ENCODE peak calls at places on chromosomes 1 and 21, in six cellular contexts. Q is tibial artery, T is heart right ventricle, M is right cardiac atrium, I is heart left ventricle, X is right atrium auricular region. L is an unnamed sample.

GRCh38 chr1:109493227-109493626 is 667 bp upstream of the CYB561D1 start:
- DNase-seq in I (no peak), Q (no peak), X (no peak), T (no peak), M (no peak), L (no peak)

GRCh38 chr1:15573477-15573876 is 11.4 kb downstream of the AGMAT start:
- DNase-seq in X (no peak), Q (no peak), I (no peak), T (no peak), M (no peak), L (no peak)

GRCh38 chr1:75134939-75135828 is 996 bp downstream of the LHX8 start:
- DNase-seq in X (no peak), M (no peak), T (no peak), I (no peak), Q (no peak), L (no peak)

GRCh38 chr1:50861742-50862141 is 98.3 kb downstream of the FAF1 start:
- DNase-seq in I (no peak), X (no peak), M (no peak), T (no peak), Q (no peak), L (no peak)

GRCh38 chr1:222829868-222830267 is 15.0 kb downstream of the DISP1 start:
- DNase-seq in Q (no peak), M (no peak), I (no peak), T (no peak), X (no peak), L (no peak)

GRCh38 chr21:25283720-25284119 is 323.6 kb downstream of the MRPL39 start:
- DNase-seq in T (no peak), Q (no peak), I (no peak), M (no peak), X (no peak), L (no peak)

GRCh38 chr1:212225416-212225815 is 59.8 kb upstream of the PPP2R5A start:
- DNase-seq in I (no peak), Q (no peak), T (no peak), X (no peak), M (no peak), L (no peak)

GRCh38 chr1:46466477-46467182 is 23.0 kb upstream of the DMBX1 start:
- DNase-seq in T (peak; percentile 39), I (peak; percentile 49), Q (no peak), M (peak; percentile 34), X (no peak), L (no peak)

GRCh38 chr1:225468270-225469020 is 40.6 kb upstream of the LBR start:
- DNase-seq in Q (peak; percentile 51), X (no peak), M (no peak), I (no peak), T (no peak), L (no peak)

GRCh38 chr1:64754166-64754565 is 9.3 kb downstream of the RAVER2 start:
- DNase-seq in M (no peak), I (no peak), Q (no peak), T (no peak), X (no peak), L (no peak)

GRCh38 chr1:143652187-143652586 is 319.6 kb downstream of the FAM72C start:
- DNase-seq in Q (no peak), I (no peak), T (no peak), M (no peak), X (no peak), L (no peak)

GRCh38 chr1:143652744-143653143 is 319.0 kb downstream of the FAM72C start:
- DNase-seq in I (no peak), Q (no peak), X (no peak), M (no peak), T (no peak), L (no peak)

GRCh38 chr1:143651350-143651992 is 320.3 kb downstream of the FAM72C start:
- DNase-seq in Q (no peak), I (no peak), M (no peak), X (no peak), T (no peak), L (no peak)

GRCh38 chr1:143653403-143653802 is 318.4 kb downstream of the FAM72C start:
- DNase-seq in I (no peak), T (no peak), X (no peak), Q (no peak), M (no peak), L (no peak)
- H3K27ac ChIP-seq in I (no peak overlapping the region), T (no peak overlapping the region), X (no peak overlapping the region), Q (no peak overlapping the region), M (no peak overlapping the region), L (no peak overlapping the region)

GRCh38 chr1:199452627-199453026 is 574.9 kb upstream of the NR5A2 start:
- DNase-seq in M (no peak), I (no peak), Q (no peak), T (no peak), X (no peak), L (no peak)
- H3K27ac ChIP-seq in M (no peak overlapping the region), I (no peak overlapping the region), Q (no peak overlapping the region), T (no peak overlapping the region), X (no peak overlapping the region), L (no peak overlapping the region)

GRCh38 chr1:236844499-236845271 is 49.6 kb downstream of the MTR start:
- DNase-seq in T (no peak), I (no peak), M (no peak), Q (no peak), X (no peak), L (no peak)
- H3K27ac ChIP-seq in T (peak overlapping the region; percentile 72), I (peak overlapping the region; percentile 66), M (peak overlapping the region; percentile 80), Q (peak overlapping the region; percentile 64), X (peak overlapping the region; percentile 41), L (no peak overlapping the region)

GRCh38 chr1:172105230-172105629 is 263.9 kb downstream of the DNM3 start:
- DNase-seq in Q (no peak), X (no peak), T (no peak), I (no peak), M (no peak), L (no peak)

GRCh38 chr1:172109357-172109756 is 268.1 kb downstream of the DNM3 start:
- DNase-seq in I (no peak), T (no peak), Q (no peak), M (no peak), X (no peak), L (no peak)

GRCh38 chr1:172107261-172107820 is 266.0 kb downstream of the DNM3 start:
- DNase-seq in I (no peak), M (no peak), X (no peak), T (no peak), Q (no peak), L (no peak)

GRCh38 chr1:172112573-172112972 is 271.3 kb downstream of the DNM3 start:
- DNase-seq in T (no peak), I (no peak), X (no peak), M (no peak), Q (no peak), L (no peak)

DNA sequence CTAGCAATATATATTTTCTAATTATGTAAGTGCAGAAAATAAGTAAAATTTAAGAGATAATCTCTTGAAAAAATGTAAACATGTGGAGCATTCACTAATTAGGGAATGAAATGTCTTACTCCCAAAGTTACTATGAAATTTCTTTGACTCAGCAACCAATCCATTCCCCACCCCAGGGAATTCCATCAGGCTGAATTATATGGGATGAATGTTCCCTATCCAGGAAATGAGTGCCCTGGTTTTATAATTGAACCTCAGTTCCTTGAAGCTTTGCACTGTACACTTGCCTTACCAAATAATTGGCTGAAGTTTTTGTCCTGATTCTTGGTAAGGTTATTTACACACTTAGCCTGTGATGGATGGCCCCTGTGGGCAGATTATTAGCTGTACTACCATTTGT is 267.2 kb downstream of the DNM3 start:
- DNase-seq in I (no peak), T (no peak), M (no peak), Q (no peak), X (no peak), L (no peak)
- H3K27ac ChIP-seq in I (no peak overlapping the region), T (no peak overlapping the region), M (no peak overlapping the region), Q (no peak overlapping the region), X (no peak overlapping the region), L (no peak overlapping the region)

GRCh38 chr1:8096105-8097011 is 70.2 kb upstream of the ERRFI1 start:
- DNase-seq in X (no peak), Q (no peak), I (no peak), T (no peak), M (no peak), L (no peak)

GRCh38 chr1:8094481-8095241 is 68.6 kb upstream of the ERRFI1 start:
- DNase-seq in M (no peak), T (no peak), I (no peak), Q (no peak), X (no peak), L (no peak)

GRCh38 chr1:8095584-8095983 is 69.5 kb upstream of the ERRFI1 start:
- DNase-seq in T (no peak), M (no peak), I (no peak), X (no peak), Q (no peak), L (no peak)

GRCh38 chr1:8097908-8098307 is 71.8 kb upstream of the ERRFI1 start:
- DNase-seq in M (no peak), Q (no peak), T (no peak), I (no peak), X (no peak), L (no peak)

DNA sequence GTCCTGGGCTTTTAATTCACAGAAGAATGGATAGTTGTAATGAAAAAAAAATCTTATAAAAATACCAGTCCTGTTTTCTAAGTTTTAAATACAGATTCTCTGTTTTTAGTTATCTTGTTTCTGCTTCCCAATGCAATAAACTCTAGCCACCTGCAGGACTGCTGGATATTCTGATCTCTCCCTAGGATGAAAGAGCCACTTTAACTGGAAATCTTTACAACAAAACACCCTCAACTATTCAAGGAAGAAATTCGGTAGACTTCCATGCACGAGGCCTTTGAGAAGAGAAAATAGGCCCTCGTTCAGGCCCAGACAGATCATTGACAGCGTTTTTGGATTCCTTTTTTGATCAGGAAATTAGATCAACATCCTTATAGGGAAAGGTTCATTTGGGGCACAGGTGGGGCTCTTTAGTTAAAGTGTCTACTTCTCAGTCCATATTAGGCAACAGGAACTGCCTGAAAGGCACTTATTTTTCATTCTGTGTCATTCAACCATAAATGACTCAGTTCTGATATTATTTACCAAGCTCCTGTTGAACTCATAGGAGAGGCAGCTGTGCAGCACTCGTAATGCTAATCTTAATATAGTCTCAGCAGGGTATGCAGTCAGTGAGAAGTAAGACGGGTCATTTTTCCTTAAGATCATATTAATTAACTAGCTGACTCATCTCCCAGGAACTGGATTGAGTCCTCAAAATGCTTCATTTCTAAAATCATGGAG is 71.1 kb upstream of the ERRFI1 start:
- DNase-seq in X (no peak), T (no peak), Q (no peak), M (no peak), I (no peak), L (no peak)
- H3K27ac ChIP-seq in X (peak overlapping the region; percentile 56), T (peak overlapping the region; percentile 6), Q (peak overlapping the region; percentile 84), M (peak overlapping the region; percentile 47), I (peak overlapping the region; percentile 45), L (peak overlapping the region; percentile 69)